ENCODE peak calls at places on chromosome 1, in eight cellular contexts. A is nucleus accumbens; J is stimulated activated naive CD4-positive, alpha-beta T cell; F is activated T-cell treated with anti-CD3 and anti-CD28 coated beads, Interleukin-2, amount 50 U/mL, for 4 hours; H is GM04503; E is amniotic epithelial cell; L is CD4-positive, alpha-beta memory T cell; U is COR-L47. S is an unnamed sample.

GRCh38 chr1:55282058-55282457 is 66.9 kb upstream of the USP24 start:
- DNase-seq in A (no peak), J (no peak), F (no peak), H (no peak), E (no peak), L (no peak), U (no peak), S (no peak)

GRCh38 chr1:35555601-35556477 is 1.4 kb downstream of the KIAA0319L start:
- DNase-seq in A (no peak), J (no peak), F (no peak), H (peak), E (peak), L (no peak), U (peak), S (no peak)

GRCh38 chr1:161840363-161840762 is 74.2 kb downstream of the ATF6 start:
- DNase-seq in A (no peak), J (no peak), F (no peak), H (no peak), E (peak), L (no peak), U (no peak), S (no peak)

GRCh38 chr1:166975361-166976129 is at the start of gene ILDR2:
- DNase-seq in A (peak), J (peak), F (peak), H (no peak), E (peak), L (peak), U (peak), S (peak)

GRCh38 chr1:156571959-156572662 is at the start of gene IQGAP3:
- DNase-seq in A (peak), J (peak), F (peak), H (no peak), E (peak), L (peak), U (peak), S (peak)

GRCh38 chr1:81921851-81922462 is 121.2 kb downstream of the ADGRL2 start:
- DNase-seq in A (no peak), J (no peak), F (no peak), H (no peak), E (peak), L (no peak), U (no peak), S (peak)

GRCh38 chr1:910881-911721 is 12.6 kb upstream of the SAMD11 start:
- DNase-seq in A (peak), J (no peak), F (no peak), H (no peak), E (peak), L (no peak), U (peak), S (no peak)

GRCh38 chr1:231584117-231584516 is 42.5 kb upstream of the DISC1 start:
- DNase-seq in A (no peak), J (no peak), F (no peak), H (peak), E (peak), L (no peak), U (peak), S (peak)

S was measured in mesenchymal stem cell.